ENCODE peak calls at places on chromosomes 12 and 14, in seven cellular contexts. One of them, this sample, is unnamed.
A peak's percentile ranks its signal among the peaks of the same experiment; 100 is the strongest.

GRCh38 chr12:120126635-120127005 is 10.1 kb upstream of the RAB35 start:
- DNase-seq in PC-3: no peak
- DNase-seq in upper lobe of right lung: no peak
- DNase-seq in activated naive CD8-positive, alpha-beta T cell treated with anti-CD3 and anti-CD28 coated beads for 36 hours: no peak
- DNase-seq in effector memory CD4-positive, alpha-beta T cell: no peak
- DNase-seq in GM10248: no peak
- DNase-seq in NCI-H1694: no peak
- DNase-seq in this sample: no peak

GRCh38 chr12:64457036-64457435 is 5.1 kb downstream of the TBK1 start:
- DNase-seq in upper lobe of right lung: no peak
- DNase-seq in NCI-H1694: no peak
- DNase-seq in GM10248: no peak
- DNase-seq in activated naive CD8-positive, alpha-beta T cell treated with anti-CD3 and anti-CD28 coated beads for 36 hours: no peak
- DNase-seq in effector memory CD4-positive, alpha-beta T cell: no peak
- DNase-seq in PC-3: no peak
- DNase-seq in this sample: no peak

GRCh38 chr12:97781342-97781741 is 318.7 kb downstream of the RMST start:
- DNase-seq in PC-3: no peak
- DNase-seq in activated naive CD8-positive, alpha-beta T cell treated with anti-CD3 and anti-CD28 coated beads for 36 hours: no peak
- DNase-seq in effector memory CD4-positive, alpha-beta T cell: no peak
- DNase-seq in NCI-H1694: no peak
- DNase-seq in GM10248: no peak
- DNase-seq in upper lobe of right lung: no peak
- DNase-seq in this sample: no peak

GRCh38 chr12:129195081-129195480 is 341.8 kb downstream of the GLT1D1 start:
- DNase-seq in activated naive CD8-positive, alpha-beta T cell treated with anti-CD3 and anti-CD28 coated beads for 36 hours: no peak
- DNase-seq in GM10248: no peak
- DNase-seq in effector memory CD4-positive, alpha-beta T cell: no peak
- DNase-seq in NCI-H1694: no peak
- DNase-seq in PC-3: no peak
- DNase-seq in upper lobe of right lung: no peak
- DNase-seq in this sample: no peak

GRCh38 chr14:24058260-24058950 is 6.6 kb downstream of the CARMIL3 start:
- DNase-seq in GM10248: peak; percentile 70
- DNase-seq in PC-3: peak; percentile 84
- DNase-seq in upper lobe of right lung: peak; percentile 62
- DNase-seq in NCI-H1694: peak; percentile 85
- DNase-seq in effector memory CD4-positive, alpha-beta T cell: no peak
- DNase-seq in activated naive CD8-positive, alpha-beta T cell treated with anti-CD3 and anti-CD28 coated beads for 36 hours: peak; percentile 31
- DNase-seq in this sample: peak; percentile 54

GRCh38 chr14:68137704-68138619 is 318.4 kb downstream of the RAD51B start:
- DNase-seq in effector memory CD4-positive, alpha-beta T cell: no peak
- DNase-seq in PC-3: peak; percentile 98
- DNase-seq in activated naive CD8-positive, alpha-beta T cell treated with anti-CD3 and anti-CD28 coated beads for 36 hours: peak; percentile 3
- DNase-seq in upper lobe of right lung: no peak
- DNase-seq in GM10248: no peak
- DNase-seq in NCI-H1694: peak; percentile 30
- DNase-seq in this sample: no peak

GRCh38 chr14:62614117-62614516 is 431.1 kb downstream of the KCNH5 start:
- DNase-seq in activated naive CD8-positive, alpha-beta T cell treated with anti-CD3 and anti-CD28 coated beads for 36 hours: no peak
- DNase-seq in upper lobe of right lung: no peak
- DNase-seq in effector memory CD4-positive, alpha-beta T cell: no peak
- DNase-seq in PC-3: no peak
- DNase-seq in GM10248: no peak
- DNase-seq in NCI-H1694: no peak
- DNase-seq in this sample: no peak

GRCh38 chr14:76647699-76648298 is 113.5 kb upstream of the VASH1 start:
- DNase-seq in GM10248: peak; percentile 69
- DNase-seq in upper lobe of right lung: no peak
- DNase-seq in activated naive CD8-positive, alpha-beta T cell treated with anti-CD3 and anti-CD28 coated beads for 36 hours: peak; percentile 3
- DNase-seq in effector memory CD4-positive, alpha-beta T cell: peak; percentile 0
- DNase-seq in NCI-H1694: peak; percentile 79
- DNase-seq in PC-3: peak; percentile 71
- DNase-seq in this sample: no peak

GRCh38 chr14:72704507-72704906 is 189.4 kb downstream of the DPF3 start:
- DNase-seq in GM10248: no peak
- DNase-seq in effector memory CD4-positive, alpha-beta T cell: no peak
- DNase-seq in NCI-H1694: no peak
- DNase-seq in activated naive CD8-positive, alpha-beta T cell treated with anti-CD3 and anti-CD28 coated beads for 36 hours: no peak
- DNase-seq in upper lobe of right lung: no peak
- DNase-seq in PC-3: no peak
- DNase-seq in this sample: no peak

GRCh38 chr14:55071870-55072640 is 20.6 kb downstream of the MAPK1IP1L start:
- DNase-seq in PC-3: peak; percentile 75
- DNase-seq in activated naive CD8-positive, alpha-beta T cell treated with anti-CD3 and anti-CD28 coated beads for 36 hours: peak; percentile 21
- DNase-seq in upper lobe of right lung: no peak
- DNase-seq in NCI-H1694: no peak
- DNase-seq in GM10248: peak; percentile 49
- DNase-seq in effector memory CD4-positive, alpha-beta T cell: no peak
- DNase-seq in this sample: no peak

GRCh38 chr14:50758279-50758678 is 72.7 kb downstream of the NIN start:
- DNase-seq in NCI-H1694: no peak
- DNase-seq in effector memory CD4-positive, alpha-beta T cell: no peak
- DNase-seq in activated naive CD8-positive, alpha-beta T cell treated with anti-CD3 and anti-CD28 coated beads for 36 hours: no peak
- DNase-seq in PC-3: no peak
- DNase-seq in GM10248: no peak
- DNase-seq in upper lobe of right lung: no peak
- DNase-seq in this sample: no peak

GRCh38 chr12:112997506-112997905 is 19.2 kb downstream of the OAS2 start:
- DNase-seq in upper lobe of right lung: no peak
- DNase-seq in GM10248: no peak
- DNase-seq in PC-3: no peak
- DNase-seq in activated naive CD8-positive, alpha-beta T cell treated with anti-CD3 and anti-CD28 coated beads for 36 hours: no peak
- DNase-seq in effector memory CD4-positive, alpha-beta T cell: no peak
- DNase-seq in NCI-H1694: no peak
- DNase-seq in this sample: no peak

GRCh38 chr12:43273467-43273866 is 278.5 kb downstream of the ADAMTS20 start:
- DNase-seq in PC-3: peak; percentile 36
- DNase-seq in activated naive CD8-positive, alpha-beta T cell treated with anti-CD3 and anti-CD28 coated beads for 36 hours: no peak
- DNase-seq in effector memory CD4-positive, alpha-beta T cell: no peak
- DNase-seq in GM10248: no peak
- DNase-seq in upper lobe of right lung: no peak
- DNase-seq in NCI-H1694: no peak
- DNase-seq in this sample: no peak

GRCh38 chr12:123223241-123223668 is 9.7 kb downstream of the MPHOSPH9 start:
- DNase-seq in activated naive CD8-positive, alpha-beta T cell treated with anti-CD3 and anti-CD28 coated beads for 36 hours: peak; percentile 64
- DNase-seq in GM10248: peak; percentile 29
- DNase-seq in upper lobe of right lung: no peak
- DNase-seq in effector memory CD4-positive, alpha-beta T cell: peak; percentile 24
- DNase-seq in NCI-H1694: no peak
- DNase-seq in PC-3: no peak
- DNase-seq in this sample: peak; percentile 46

GRCh38 chr14:33127531-33127930 is 188.9 kb downstream of the NPAS3 start:
- DNase-seq in GM10248: no peak
- DNase-seq in activated naive CD8-positive, alpha-beta T cell treated with anti-CD3 and anti-CD28 coated beads for 36 hours: no peak
- DNase-seq in PC-3: peak; percentile 56
- DNase-seq in upper lobe of right lung: no peak
- DNase-seq in effector memory CD4-positive, alpha-beta T cell: no peak
- DNase-seq in NCI-H1694: no peak
- DNase-seq in this sample: no peak

GRCh38 chr12:56632701-56633464 is 2.8 kb upstream of the BAZ2A start:
- DNase-seq in effector memory CD4-positive, alpha-beta T cell: no peak
- DNase-seq in GM10248: no peak
- DNase-seq in activated naive CD8-positive, alpha-beta T cell treated with anti-CD3 and anti-CD28 coated beads for 36 hours: no peak
- DNase-seq in upper lobe of right lung: no peak
- DNase-seq in NCI-H1694: no peak
- DNase-seq in PC-3: no peak
- DNase-seq in this sample: no peak

GRCh38 chr14:99502989-99503421 is 21.8 kb downstream of the CCNK start:
- DNase-seq in effector memory CD4-positive, alpha-beta T cell: no peak
- DNase-seq in GM10248: no peak
- DNase-seq in PC-3: no peak
- DNase-seq in activated naive CD8-positive, alpha-beta T cell treated with anti-CD3 and anti-CD28 coated beads for 36 hours: no peak
- DNase-seq in upper lobe of right lung: peak; percentile 48
- DNase-seq in NCI-H1694: no peak
- DNase-seq in this sample: no peak

GRCh38 chr12:79886917-79887519 is 47.9 kb downstream of the PPP1R12A start:
- DNase-seq in NCI-H1694: peak; percentile 20
- DNase-seq in upper lobe of right lung: no peak
- DNase-seq in activated naive CD8-positive, alpha-beta T cell treated with anti-CD3 and anti-CD28 coated beads for 36 hours: no peak
- DNase-seq in effector memory CD4-positive, alpha-beta T cell: no peak
- DNase-seq in GM10248: no peak
- DNase-seq in PC-3: peak; percentile 84
- DNase-seq in this sample: no peak

GRCh38 chr12:32083489-32083888 is 23.2 kb upstream of the BICD1 start:
- DNase-seq in NCI-H1694: no peak
- DNase-seq in upper lobe of right lung: no peak
- DNase-seq in GM10248: no peak
- DNase-seq in effector memory CD4-positive, alpha-beta T cell: no peak
- DNase-seq in PC-3: peak; percentile 59
- DNase-seq in activated naive CD8-positive, alpha-beta T cell treated with anti-CD3 and anti-CD28 coated beads for 36 hours: no peak
- DNase-seq in this sample: no peak